ENCODE peak calls at places on chromosomes 16 and 17, in seven cellular contexts. One of them, this sample, is unnamed.

GRCh38 chr16:68000024-68000423 is 740 bp upstream of the DPEP2 start:
- DNase-seq in heart left ventricle: no peak
- DNase-seq in ovary: no peak
- DNase-seq in A549: no peak
- DNase-seq in K562: no peak
- DNase-seq in stomach: no peak
- DNase-seq in breast epithelium: no peak
- DNase-seq in this sample: no peak

GRCh38 chr17:66920426-66920825 is 44.1 kb upstream of the CACNG4 start:
- DNase-seq in K562: no peak
- DNase-seq in breast epithelium: no peak
- DNase-seq in ovary: no peak
- DNase-seq in stomach: no peak
- DNase-seq in heart left ventricle: no peak
- DNase-seq in A549: no peak
- DNase-seq in this sample: no peak

GRCh38 chr17:75514299-75515228 is 773 bp downstream of the CASKIN2 start:
- DNase-seq in breast epithelium: peak; percentile 89
- DNase-seq in heart left ventricle: no peak
- DNase-seq in A549: no peak
- DNase-seq in stomach: no peak
- DNase-seq in ovary: peak; percentile 73
- DNase-seq in K562: no peak
- DNase-seq in this sample: no peak

GRCh38 chr16:12540290-12540689 is 263.4 kb downstream of the CPPED1 start:
- DNase-seq in ovary: no peak
- DNase-seq in breast epithelium: no peak
- DNase-seq in heart left ventricle: no peak
- DNase-seq in A549: no peak
- DNase-seq in K562: no peak
- DNase-seq in stomach: no peak
- DNase-seq in this sample: no peak

GRCh38 chr17:54435966-54436365 is 464.7 kb upstream of the TOM1L1 start:
- DNase-seq in A549: no peak
- DNase-seq in heart left ventricle: no peak
- DNase-seq in breast epithelium: no peak
- DNase-seq in ovary: no peak
- DNase-seq in stomach: no peak
- DNase-seq in K562: no peak
- DNase-seq in this sample: no peak

GRCh38 chr17:17120716-17121115 is 78.5 kb downstream of the MPRIP start:
- DNase-seq in A549: no peak
- DNase-seq in breast epithelium: no peak
- DNase-seq in K562: no peak
- DNase-seq in stomach: no peak
- DNase-seq in heart left ventricle: no peak
- DNase-seq in ovary: no peak
- DNase-seq in this sample: no peak

GRCh38 chr16:73951541-73951940 is 345.1 kb upstream of the PSMD7 start:
- DNase-seq in breast epithelium: no peak
- DNase-seq in ovary: peak; percentile 19
- DNase-seq in K562: no peak
- DNase-seq in heart left ventricle: peak; percentile 65
- DNase-seq in stomach: no peak
- DNase-seq in A549: no peak
- DNase-seq in this sample: no peak

GRCh38 chr17:45732926-45733505 is 51.1 kb upstream of the CRHR1 start:
- DNase-seq in A549: no peak
- DNase-seq in heart left ventricle: peak; percentile 48
- DNase-seq in breast epithelium: peak; percentile 37
- DNase-seq in K562: no peak
- DNase-seq in stomach: no peak
- DNase-seq in ovary: no peak
- DNase-seq in this sample: peak; percentile 64

GRCh38 chr16:10039220-10040096 is 142.8 kb downstream of the GRIN2A start:
- DNase-seq in stomach: no peak
- DNase-seq in breast epithelium: no peak
- DNase-seq in A549: peak; percentile 38
- DNase-seq in ovary: peak; percentile 43
- DNase-seq in heart left ventricle: peak; percentile 10
- DNase-seq in K562: no peak
- DNase-seq in this sample: no peak

GRCh38 chr17:54372071-54372720 is 528.5 kb upstream of the TOM1L1 start:
- DNase-seq in breast epithelium: no peak
- DNase-seq in heart left ventricle: no peak
- DNase-seq in A549: no peak
- DNase-seq in K562: no peak
- DNase-seq in stomach: no peak
- DNase-seq in ovary: no peak
- DNase-seq in this sample: no peak

GRCh38 chr16:85488414-85488813 is 124.7 kb upstream of the GSE1 start:
- DNase-seq in heart left ventricle: no peak
- DNase-seq in stomach: no peak
- DNase-seq in A549: no peak
- DNase-seq in breast epithelium: no peak
- DNase-seq in ovary: no peak
- DNase-seq in K562: no peak
- DNase-seq in this sample: no peak

GRCh38 chr17:20952183-20952582 is 90.6 kb downstream of the USP22 start:
- DNase-seq in ovary: no peak
- DNase-seq in breast epithelium: no peak
- DNase-seq in stomach: no peak
- DNase-seq in K562: no peak
- DNase-seq in A549: no peak
- DNase-seq in heart left ventricle: no peak
- DNase-seq in this sample: no peak

GRCh38 chr17:72123496-72123963 is 2.7 kb downstream of the SOX9 start:
- DNase-seq in K562: no peak
- DNase-seq in A549: no peak
- DNase-seq in breast epithelium: no peak
- DNase-seq in ovary: no peak
- DNase-seq in heart left ventricle: no peak
- DNase-seq in stomach: peak; percentile 37
- DNase-seq in this sample: no peak

GRCh38 chr17:15649861-15650391 is 30.4 kb upstream of the FBXW10B start:
- DNase-seq in heart left ventricle: peak; percentile 35
- DNase-seq in stomach: peak; percentile 78
- DNase-seq in K562: no peak
- DNase-seq in A549: peak; percentile 55
- DNase-seq in breast epithelium: peak; percentile 57
- DNase-seq in ovary: no peak
- DNase-seq in this sample: peak; percentile 64

GRCh38 chr16:4679854-4680636 is 13.3 kb upstream of the NUDT16L1 start:
- DNase-seq in K562: no peak
- DNase-seq in ovary: peak; percentile 87
- DNase-seq in A549: no peak
- DNase-seq in breast epithelium: peak; percentile 89
- DNase-seq in stomach: peak; percentile 91
- DNase-seq in heart left ventricle: peak; percentile 60
- DNase-seq in this sample: no peak

GRCh38 chr16:67246081-67246944 is 968 bp downstream of the FHOD1 start:
- DNase-seq in heart left ventricle: peak; percentile 89
- DNase-seq in A549: peak; percentile 79
- DNase-seq in K562: peak; percentile 87
- DNase-seq in breast epithelium: peak; percentile 92
- DNase-seq in stomach: peak; percentile 95
- DNase-seq in ovary: peak; percentile 93
- DNase-seq in this sample: peak; percentile 95

GRCh38 chr16:180921-181667 is 835 bp downstream of the HBQ1 start:
- DNase-seq in stomach: peak; percentile 84
- DNase-seq in breast epithelium: peak; percentile 74
- DNase-seq in heart left ventricle: peak; percentile 56
- DNase-seq in K562: peak; percentile 95
- DNase-seq in ovary: peak; percentile 84
- DNase-seq in A549: peak; percentile 88
- DNase-seq in this sample: peak; percentile 27

GRCh38 chr17:74981979-74982662 is 5.3 kb upstream of the CDR2L start:
- DNase-seq in heart left ventricle: peak; percentile 76
- DNase-seq in breast epithelium: peak; percentile 83
- DNase-seq in ovary: peak; percentile 65
- DNase-seq in K562: peak; percentile 89
- DNase-seq in A549: peak; percentile 76
- DNase-seq in stomach: peak; percentile 79
- DNase-seq in this sample: peak; percentile 94

DNA sequence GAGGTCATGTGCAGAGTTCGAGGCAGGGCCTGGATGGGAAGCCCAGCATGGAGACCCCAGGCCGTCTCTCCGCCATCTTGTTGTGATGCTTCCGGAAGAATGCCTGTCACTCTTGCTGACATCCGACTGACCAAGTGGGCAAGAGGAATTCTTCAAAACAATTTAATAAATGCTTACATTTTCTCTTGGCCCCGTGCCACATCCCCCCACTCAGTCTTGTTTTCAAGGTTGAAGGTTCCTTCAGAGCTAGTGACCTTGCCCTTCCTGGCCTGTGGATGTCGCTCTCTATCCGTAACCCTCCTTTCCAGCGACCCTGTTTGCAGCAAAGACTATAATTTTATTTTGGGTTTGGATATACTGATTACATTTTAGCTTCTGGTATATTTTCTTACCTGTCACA is 264.4 kb downstream of the WWOX start:
- DNase-seq in stomach: no peak
- DNase-seq in A549: no peak
- DNase-seq in breast epithelium: no peak
- DNase-seq in ovary: no peak
- DNase-seq in K562: peak; percentile 15
- DNase-seq in heart left ventricle: no peak
- DNase-seq in this sample: no peak
- TF ChIP-seq CTCF in stomach: no peak
- TF ChIP-seq CTCF in A549: no peak
- TF ChIP-seq CTCF in breast epithelium: no peak
- TF ChIP-seq CTCF in ovary: no peak
- TF ChIP-seq CTCF in K562: peak; percentile 41
- TF ChIP-seq CTCF in heart left ventricle: no peak
- TF ChIP-seq CTCF in this sample: no peak

GRCh38 chr17:6661464-6661848 is 9.9 kb downstream of the C17orf100 start:
- DNase-seq in ovary: no peak
- DNase-seq in stomach: no peak
- DNase-seq in A549: no peak
- DNase-seq in breast epithelium: no peak
- DNase-seq in K562: no peak
- DNase-seq in heart left ventricle: no peak
- DNase-seq in this sample: no peak
- H3K4me3 ChIP-seq in ovary: no peak overlapping the region
- H3K4me3 ChIP-seq in stomach: no peak overlapping the region
- H3K4me3 ChIP-seq in A549: no peak overlapping the region
- H3K4me3 ChIP-seq in breast epithelium: no peak overlapping the region
- H3K4me3 ChIP-seq in K562: no peak overlapping the region
- H3K4me3 ChIP-seq in heart left ventricle: no peak overlapping the region
- H3K4me3 ChIP-seq in this sample: no peak overlapping the region

DNA sequence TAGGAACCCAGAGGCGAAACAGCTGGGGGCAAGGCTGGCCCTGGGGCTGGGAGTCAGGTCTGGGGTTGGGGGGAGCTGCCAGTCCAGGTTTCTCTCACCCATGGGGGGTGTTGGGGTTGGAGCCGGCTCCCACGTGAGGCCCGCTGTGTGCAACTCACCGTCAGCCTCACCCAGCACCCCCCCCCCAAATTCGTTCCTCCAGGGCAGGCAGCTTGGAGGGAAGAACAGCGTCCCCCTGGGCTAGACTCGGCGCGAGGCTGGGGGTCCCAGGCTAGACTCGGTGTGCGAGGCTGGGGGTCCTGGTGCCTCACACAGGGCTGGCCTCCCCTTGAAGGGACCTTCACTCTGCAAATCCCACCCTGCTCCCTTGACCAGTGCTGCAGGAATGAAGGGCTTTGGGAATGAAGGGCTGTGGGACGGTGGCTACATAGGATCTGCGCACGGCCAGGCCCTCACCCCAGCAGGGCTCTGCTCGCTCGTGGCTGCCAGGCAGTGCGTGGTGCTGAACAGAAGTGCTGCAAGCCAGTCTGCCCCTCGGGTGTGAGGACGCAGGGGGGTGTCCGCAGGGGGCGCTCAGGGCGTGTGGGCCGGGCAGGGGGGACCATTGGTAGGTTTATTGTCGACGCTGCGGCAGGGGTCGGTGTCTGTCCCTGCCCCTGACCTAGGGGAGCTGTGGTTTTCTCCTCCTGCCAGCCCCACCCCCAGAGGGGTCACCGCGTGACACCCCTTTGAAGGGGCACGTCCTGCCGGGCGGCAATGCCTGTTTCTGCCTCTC is 74.7 kb downstream of the KLHDC4 start:
- DNase-seq in K562: no peak
- DNase-seq in breast epithelium: no peak
- DNase-seq in heart left ventricle: no peak
- DNase-seq in stomach: no peak
- DNase-seq in ovary: no peak
- DNase-seq in A549: no peak
- DNase-seq in this sample: no peak
- TF ChIP-seq POLR2A in K562: peak; percentile 10
- TF ChIP-seq POLR2A in breast epithelium: no peak
- TF ChIP-seq POLR2A in heart left ventricle: no peak
- TF ChIP-seq POLR2A in stomach: no peak
- TF ChIP-seq POLR2A in ovary: no peak
- TF ChIP-seq POLR2A in A549: no peak
- TF ChIP-seq POLR2A in this sample: no peak

GRCh38 chr17:81828656-81829055 is 4.4 kb downstream of the MCRIP1 start:
- DNase-seq in ovary: no peak
- DNase-seq in heart left ventricle: no peak
- DNase-seq in breast epithelium: no peak
- DNase-seq in K562: no peak
- DNase-seq in stomach: no peak
- DNase-seq in A549: no peak
- DNase-seq in this sample: no peak

GRCh38 chr17:81822996-81823799 is 9.9 kb downstream of the MCRIP1 start:
- DNase-seq in A549: no peak
- DNase-seq in stomach: no peak
- DNase-seq in heart left ventricle: no peak
- DNase-seq in ovary: no peak
- DNase-seq in K562: no peak
- DNase-seq in breast epithelium: no peak
- DNase-seq in this sample: no peak

GRCh38 chr17:81823800-81824550 is 9.1 kb downstream of the MCRIP1 start:
- DNase-seq in stomach: no peak
- DNase-seq in A549: no peak
- DNase-seq in ovary: no peak
- DNase-seq in K562: no peak
- DNase-seq in heart left ventricle: no peak
- DNase-seq in breast epithelium: no peak
- DNase-seq in this sample: no peak

GRCh38 chr17:81824595-81824994 is 8.5 kb downstream of the MCRIP1 start:
- DNase-seq in A549: no peak
- DNase-seq in stomach: no peak
- DNase-seq in K562: no peak
- DNase-seq in ovary: no peak
- DNase-seq in heart left ventricle: no peak
- DNase-seq in breast epithelium: no peak
- DNase-seq in this sample: no peak

GRCh38 chr17:81825841-81826471 is 7.1 kb downstream of the MCRIP1 start:
- DNase-seq in K562: no peak
- DNase-seq in breast epithelium: no peak
- DNase-seq in stomach: no peak
- DNase-seq in A549: no peak
- DNase-seq in ovary: no peak
- DNase-seq in heart left ventricle: no peak
- DNase-seq in this sample: no peak
- TF ChIP-seq CTCF in K562: peak; percentile 47
- TF ChIP-seq CTCF in breast epithelium: no peak
- TF ChIP-seq CTCF in stomach: no peak
- TF ChIP-seq CTCF in A549: peak; percentile 13
- TF ChIP-seq CTCF in ovary: no peak
- TF ChIP-seq CTCF in heart left ventricle: no peak
- TF ChIP-seq CTCF in this sample: no peak

This sample was measured in lower leg skin.